ENCODE peak calls at places on chromosomes 4 and X, in five cellular contexts. T, Q, R, D and F are unnamed samples.

GRCh38 chr4:108484187-108484586 is 136.2 kb upstream of the RPL34 start:
- DNase-seq in T (no peak), D (no peak), Q (no peak), R (no peak), F (no peak)

GRCh38 chrX:103175944-103176753 is 38.8 kb upstream of the BEX4 start:
- DNase-seq in D (no peak), R (peak), Q (peak), T (peak), F (peak)

GRCh38 chr4:155032521-155033229 is 175.8 kb upstream of the NPY2R start:
- DNase-seq in D (no peak), Q (no peak), R (no peak), T (no peak), F (no peak)

GRCh38 chr4:165207016-165207430 is 338 bp upstream of the KLHL2 start:
- DNase-seq in R (no peak), Q (peak), T (no peak), D (peak), F (peak)

GRCh38 chrX:95950679-95951078 is 734.0 kb upstream of the DIAPH2 start:
- DNase-seq in R (no peak), Q (no peak), T (no peak), D (no peak), F (no peak)

GRCh38 chr4:168656055-168656660 is 159.3 kb downstream of the PALLD start:
- DNase-seq in T (no peak), D (no peak), R (no peak), Q (no peak), F (no peak)

GRCh38 chr4:5963611-5964010 is 54.6 kb downstream of the C4orf50 start:
- DNase-seq in R (no peak), D (no peak), T (no peak), Q (no peak), F (no peak)

GRCh38 chr4:26197018-26197779 is 123.6 kb upstream of the RBPJ start:
- DNase-seq in Q (no peak), R (peak), T (no peak), D (no peak), F (no peak)

GRCh38 chr4:126213996-126214395 is 899.2 kb downstream of the FAT4 start:
- DNase-seq in T (no peak), Q (no peak), D (no peak), R (no peak), F (no peak)

GRCh38 chr4:71004281-71004851 is 10.9 kb downstream of the DCK start:
- DNase-seq in R (no peak), T (no peak), D (no peak), Q (no peak), F (no peak)

GRCh38 chrX:48465336-48465933 is 4.6 kb downstream of the SLC38A5 start:
- DNase-seq in Q (no peak), D (no peak), T (no peak), R (no peak), F (no peak)

GRCh38 chrX:19811807-19812604 is 75.4 kb downstream of the SH3KBP1 start:
- DNase-seq in R (no peak), Q (no peak), D (no peak), T (no peak), F (no peak)

GRCh38 chr4:100848865-100849264 is 331.0 kb upstream of the EMCN start:
- DNase-seq in T (no peak), D (no peak), R (no peak), Q (no peak), F (no peak)

GRCh38 chr4:11118513-11118912 is 310.2 kb downstream of the HS3ST1 start:
- DNase-seq in D (no peak), T (no peak), R (no peak), Q (no peak), F (no peak)

GRCh38 chrX:24260827-24261550 is 52.9 kb downstream of the SUPT20HL2 start:
- DNase-seq in Q (no peak), D (no peak), R (no peak), T (peak), F (no peak)

GRCh38 chrX:48958635-48959094 is 1.3 kb upstream of the OTUD5 start:
- DNase-seq in T (no peak), Q (no peak), D (peak), R (no peak), F (no peak)

GRCh38 chr4:153438916-153439756 is 27.0 kb upstream of the TMEM131L start:
- DNase-seq in T (no peak), D (no peak), Q (no peak), R (peak), F (no peak)

GRCh38 chr4:153522800-153523089 is 56.6 kb downstream of the TMEM131L start:
- DNase-seq in T (no peak), R (peak), Q (no peak), D (no peak), F (no peak)

GRCh38 chrX:20382518-20383291 is 116.0 kb upstream of the RPS6KA3 start:
- DNase-seq in Q (no peak), D (no peak), R (peak), T (no peak), F (no peak)

GRCh38 chrX:48676893-48677270 is 6.7 kb upstream of the WAS start:
- DNase-seq in Q (no peak), D (no peak), T (peak), R (no peak), F (no peak)

GRCh38 chr4:129109965-129110824 is 14.2 kb downstream of the C4orf33 start:
- DNase-seq in T (no peak), Q (no peak), R (no peak), D (no peak), F (no peak)

GRCh38 chr4:26083987-26084386 is 170.0 kb downstream of the SMIM20 start:
- DNase-seq in T (no peak), D (no peak), Q (no peak), R (no peak), F (no peak)

GRCh38 chr4:102578819-102579218 is 77.7 kb downstream of the NFKB1 start:
- DNase-seq in T (no peak), Q (peak), D (no peak), R (no peak), F (peak)

GRCh38 chr4:20253272-20253798 is 1.6 kb downstream of the SLIT2 start:
- DNase-seq in R (no peak), T (peak), Q (no peak), D (no peak), F (no peak)

GRCh38 chr4:180059216-180059881 is 2183.9 kb upstream of the TENM3 start:
- DNase-seq in D (no peak), T (peak), Q (peak), R (no peak), F (no peak)

GRCh38 chr4:55038176-55038890 is 87.1 kb downstream of the KDR start:
- DNase-seq in T (no peak), D (no peak), R (no peak), Q (no peak), F (no peak)

GRCh38 chrX:30659421-30659820 is 6.2 kb downstream of the GK start:
- DNase-seq in Q (no peak), D (no peak), T (no peak), R (no peak), F (no peak)

GRCh38 chr4:139560396-139561084 is 4.5 kb upstream of the SETD7 start:
- DNase-seq in R (no peak), T (no peak), Q (no peak), D (no peak), F (no peak)

GRCh38 chr4:8914461-8915171 is 43.0 kb upstream of the HMX1 start:
- DNase-seq in Q (no peak), D (no peak), T (peak), R (no peak), F (no peak)

GRCh38 chrX:71870337-71871098 is 40.1 kb upstream of the NHSL2 start:
- DNase-seq in D (peak), Q (no peak), R (no peak), T (no peak), F (no peak)

GRCh38 chrX:100659431-100660137 is 15.6 kb downstream of the SRPX2 start:
- DNase-seq in R (no peak), T (no peak), D (no peak), Q (no peak), F (no peak)

GRCh38 chr4:158858410-158859189 is 89.8 kb downstream of the FNIP2 start:
- DNase-seq in R (no peak), T (no peak), D (no peak), Q (no peak), F (no peak)

GRCh38 chr4:122775987-122776836 is 43.7 kb downstream of the BBS12 start:
- DNase-seq in T (no peak), D (no peak), R (no peak), Q (no peak), F (no peak)